ENCODE peak calls at places on chromosome 17, in five cellular contexts. W, I, Q, O and G are unnamed samples.

GRCh38 chr17:66455022-66455547 is 152.7 kb downstream of the PRKCA start:
- DNase-seq in W (no peak), Q (no peak), O (no peak), I (no peak), G (no peak)

GRCh38 chr17:48468299-48468698 is 38.3 kb upstream of the SKAP1 start:
- DNase-seq in Q (peak; percentile 78), O (no peak), I (no peak), W (no peak), G (no peak)

GRCh38 chr17:40121191-40121885 is 433 bp upstream of the MSL1 start:
- DNase-seq in W (peak; percentile 56), Q (peak; percentile 51), I (peak; percentile 51), O (peak; percentile 74), G (peak; percentile 77)

GRCh38 chr17:66884931-66885330 is 50.0 kb downstream of the CACNG5 start:
- DNase-seq in I (no peak), W (no peak), O (no peak), Q (no peak), G (no peak)

GRCh38 chr17:8354196-8354595 is 14.6 kb downstream of the ODF4 start:
- DNase-seq in O (no peak), W (no peak), Q (no peak), I (no peak), G (no peak)

GRCh38 chr17:41065829-41066624 is at the start of gene KRTAP2-4:
- DNase-seq in Q (no peak), W (no peak), I (no peak), O (peak; percentile 90), G (no peak)

GRCh38 chr17:21678451-21679081 is 13.8 kb upstream of the KCNJ18 start:
- DNase-seq in Q (no peak), O (no peak), I (no peak), W (no peak), G (no peak)

GRCh38 chr17:3675886-3676285 is 7.3 kb downstream of the EMC6 start:
- DNase-seq in W (no peak), Q (no peak), I (no peak), O (no peak), G (no peak)

GRCh38 chr17:34154916-34155730 is 100.0 kb upstream of the CCL2 start:
- DNase-seq in Q (no peak), W (peak; percentile 51), O (no peak), I (peak; percentile 31), G (no peak)

GRCh38 chr17:56173958-56174357 is 20.7 kb downstream of the ANKFN1 start:
- DNase-seq in I (no peak), W (no peak), O (peak; percentile 52), Q (no peak), G (no peak)

GRCh38 chr17:63474174-63474913 is 2.5 kb upstream of the ACE start:
- DNase-seq in W (no peak), I (no peak), O (no peak), Q (no peak), G (no peak)

GRCh38 chr17:19900809-19901208 is 33.1 kb upstream of the ULK2 start:
- DNase-seq in Q (no peak), W (no peak), I (no peak), O (no peak), G (no peak)
- H3K27ac ChIP-seq in Q (no peak overlapping the region), W (no peak overlapping the region), I (no peak overlapping the region), O (no peak overlapping the region), G (no peak overlapping the region)

GRCh38 chr17:76529643-76530488 is 7.6 kb downstream of the CYGB start:
- DNase-seq in I (peak; percentile 55), W (no peak), O (peak; percentile 81), Q (peak; percentile 39), G (peak; percentile 81)
- TF ChIP-seq EZH2phosphoT487 in I (no peak), W (no peak), O (no peak), Q (no peak), G (no peak)

DNA sequence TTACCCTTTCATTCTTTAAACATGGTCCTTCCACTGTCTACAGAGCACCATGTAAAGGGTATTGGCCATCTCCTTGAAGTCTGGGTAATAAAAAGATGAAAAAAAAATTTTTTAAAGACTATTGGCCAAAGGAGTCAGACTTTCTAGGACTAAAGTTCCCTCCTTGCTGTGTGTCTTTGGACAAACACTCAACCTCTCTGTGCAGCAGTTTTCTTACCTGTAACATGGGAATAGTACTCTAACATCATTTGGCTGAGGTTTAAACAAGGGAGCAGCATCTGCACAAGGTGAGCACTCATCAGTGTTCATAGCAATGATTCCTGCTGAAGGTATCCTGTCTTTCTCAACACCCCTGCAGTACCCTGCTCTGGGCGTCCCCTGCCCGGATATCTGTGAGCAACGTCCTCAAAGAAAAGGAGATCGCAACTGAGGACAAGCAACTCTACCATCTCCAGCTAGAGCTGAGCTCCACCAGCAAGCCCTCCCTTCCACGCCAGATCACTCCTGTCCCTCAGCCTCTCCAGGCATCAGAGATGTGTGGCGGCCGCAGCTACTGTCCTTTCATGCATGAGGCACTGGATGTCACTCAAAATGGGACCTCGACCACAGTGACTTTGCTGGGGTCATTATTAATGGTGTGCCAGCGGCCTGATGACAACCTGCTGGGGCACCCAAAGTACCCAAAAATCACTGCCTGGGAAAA is 29.5 kb upstream of the RPH3AL start:
- DNase-seq in I (no peak), Q (no peak), W (no peak), O (no peak), G (no peak)
- H3K27ac ChIP-seq in I (no peak overlapping the region), Q (no peak overlapping the region), W (no peak overlapping the region), O (no peak overlapping the region), G (peak overlapping the region; percentile 70)

DNA sequence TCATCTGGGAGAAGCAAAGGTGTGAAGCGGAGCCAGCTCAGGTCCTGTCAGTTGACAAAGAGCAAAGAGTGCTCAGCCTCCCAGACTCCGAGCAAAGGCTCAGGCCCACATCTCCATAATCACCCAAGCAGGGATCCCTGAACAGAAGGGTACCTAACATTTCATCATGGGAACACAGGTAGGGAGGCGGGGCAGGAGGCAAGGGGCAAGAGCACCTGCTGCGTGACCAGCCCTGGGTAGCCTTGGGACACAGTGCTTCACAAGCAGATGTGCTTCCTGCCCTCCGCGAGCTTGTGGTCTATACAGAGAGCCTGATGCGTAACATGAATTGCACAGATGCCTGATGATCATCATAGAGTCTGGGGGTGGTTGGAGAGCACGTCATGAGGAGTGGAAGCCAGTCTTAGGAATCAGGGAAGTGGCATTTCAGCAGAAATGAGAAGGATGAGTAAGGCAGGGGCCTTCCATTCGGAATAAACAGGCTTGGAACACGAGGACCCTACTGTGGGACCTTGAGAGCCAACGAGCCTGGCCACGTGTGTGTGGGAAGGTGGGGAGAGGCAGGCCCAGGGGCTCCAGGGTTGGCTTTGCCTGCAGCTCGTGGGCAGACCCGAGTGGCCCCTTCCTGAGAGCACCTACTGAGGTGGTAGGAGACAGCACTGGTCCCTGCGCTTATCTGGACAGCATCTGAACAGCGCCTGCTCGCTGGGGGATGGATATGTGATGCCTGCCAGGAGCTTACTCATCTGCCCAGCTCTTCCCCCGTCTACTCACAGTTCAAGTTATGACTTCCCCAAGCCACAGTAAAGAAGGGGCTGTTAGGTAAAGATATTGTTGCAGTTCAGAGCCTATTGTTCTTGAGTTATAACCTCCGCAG is 125.8 kb downstream of the CCDC182 start:
- DNase-seq in W (no peak), I (no peak), O (peak; percentile 72), Q (no peak), G (no peak)
- TF ChIP-seq EZH2phosphoT487 in W (no peak), I (no peak), O (no peak), Q (no peak), G (no peak)